ENCODE peak calls at places on chromosomes 5 and 9, in ten cellular contexts. One of them, this sample, is unnamed.

GRCh38 chr5:173972844-173973613 is 15.9 kb upstream of the C5orf47 start:
- DNase-seq in CD4-positive, CD25-positive, alpha-beta regulatory T cell: peak
- DNase-seq in Peyer's patch: peak
- DNase-seq in dorsolateral prefrontal cortex: peak
- DNase-seq in H7: peak
- DNase-seq in neuronal stem cell: peak
- DNase-seq in stimulated activated CD8-positive, alpha-beta memory T cell treated with anti-CD3 and anti-CD28 coated beads, Interleukin-2, amount 100 ng/mL, for 48 hours: peak
- DNase-seq in tibial artery: peak
- DNase-seq in body of pancreas: peak
- DNase-seq in fibroblast of pulmonary artery: peak
- DNase-seq in this sample: peak

GRCh38 chr5:95392593-95393182 is 1.5 kb downstream of the FAM81B start:
- DNase-seq in CD4-positive, CD25-positive, alpha-beta regulatory T cell: no peak
- DNase-seq in Peyer's patch: no peak
- DNase-seq in dorsolateral prefrontal cortex: no peak
- DNase-seq in H7: peak
- DNase-seq in neuronal stem cell: peak
- DNase-seq in stimulated activated CD8-positive, alpha-beta memory T cell treated with anti-CD3 and anti-CD28 coated beads, Interleukin-2, amount 100 ng/mL, for 48 hours: no peak
- DNase-seq in tibial artery: no peak
- DNase-seq in body of pancreas: peak
- DNase-seq in fibroblast of pulmonary artery: peak
- DNase-seq in this sample: no peak

GRCh38 chr5:9194509-9194908 is 351.4 kb downstream of the SEMA5A start:
- DNase-seq in CD4-positive, CD25-positive, alpha-beta regulatory T cell: no peak
- DNase-seq in Peyer's patch: no peak
- DNase-seq in dorsolateral prefrontal cortex: no peak
- DNase-seq in H7: no peak
- DNase-seq in neuronal stem cell: no peak
- DNase-seq in stimulated activated CD8-positive, alpha-beta memory T cell treated with anti-CD3 and anti-CD28 coated beads, Interleukin-2, amount 100 ng/mL, for 48 hours: no peak
- DNase-seq in tibial artery: no peak
- DNase-seq in body of pancreas: no peak
- DNase-seq in fibroblast of pulmonary artery: peak
- DNase-seq in this sample: no peak

GRCh38 chr5:92939428-92939827 is 641.6 kb downstream of the NR2F1-AS1 start:
- DNase-seq in CD4-positive, CD25-positive, alpha-beta regulatory T cell: no peak
- DNase-seq in Peyer's patch: no peak
- DNase-seq in dorsolateral prefrontal cortex: peak
- DNase-seq in H7: no peak
- DNase-seq in neuronal stem cell: no peak
- DNase-seq in stimulated activated CD8-positive, alpha-beta memory T cell treated with anti-CD3 and anti-CD28 coated beads, Interleukin-2, amount 100 ng/mL, for 48 hours: no peak
- DNase-seq in tibial artery: no peak
- DNase-seq in body of pancreas: no peak
- DNase-seq in fibroblast of pulmonary artery: peak
- DNase-seq in this sample: no peak

GRCh38 chr5:67165524-67166459 is 30.8 kb downstream of the CD180 start:
- DNase-seq in CD4-positive, CD25-positive, alpha-beta regulatory T cell: peak
- DNase-seq in Peyer's patch: peak
- DNase-seq in dorsolateral prefrontal cortex: peak
- DNase-seq in H7: peak
- DNase-seq in neuronal stem cell: peak
- DNase-seq in stimulated activated CD8-positive, alpha-beta memory T cell treated with anti-CD3 and anti-CD28 coated beads, Interleukin-2, amount 100 ng/mL, for 48 hours: peak
- DNase-seq in tibial artery: peak
- DNase-seq in body of pancreas: peak
- DNase-seq in fibroblast of pulmonary artery: peak
- DNase-seq in this sample: peak

GRCh38 chr5:115374057-115374775 is 77.8 kb upstream of the CCDC112 start:
- DNase-seq in CD4-positive, CD25-positive, alpha-beta regulatory T cell: no peak
- DNase-seq in Peyer's patch: no peak
- DNase-seq in dorsolateral prefrontal cortex: no peak
- DNase-seq in H7: no peak
- DNase-seq in neuronal stem cell: no peak
- DNase-seq in stimulated activated CD8-positive, alpha-beta memory T cell treated with anti-CD3 and anti-CD28 coated beads, Interleukin-2, amount 100 ng/mL, for 48 hours: no peak
- DNase-seq in tibial artery: no peak
- DNase-seq in body of pancreas: peak
- DNase-seq in fibroblast of pulmonary artery: no peak
- DNase-seq in this sample: no peak

GRCh38 chr9:84886866-84887265 is 217.3 kb downstream of the NTRK2 start:
- DNase-seq in CD4-positive, CD25-positive, alpha-beta regulatory T cell: no peak
- DNase-seq in Peyer's patch: no peak
- DNase-seq in dorsolateral prefrontal cortex: no peak
- DNase-seq in H7: no peak
- DNase-seq in neuronal stem cell: no peak
- DNase-seq in stimulated activated CD8-positive, alpha-beta memory T cell treated with anti-CD3 and anti-CD28 coated beads, Interleukin-2, amount 100 ng/mL, for 48 hours: no peak
- DNase-seq in tibial artery: no peak
- DNase-seq in body of pancreas: no peak
- DNase-seq in fibroblast of pulmonary artery: no peak
- DNase-seq in this sample: no peak

GRCh38 chr5:170573660-170574059 is 69.8 kb downstream of the KCNIP1 start:
- DNase-seq in CD4-positive, CD25-positive, alpha-beta regulatory T cell: no peak
- DNase-seq in Peyer's patch: no peak
- DNase-seq in dorsolateral prefrontal cortex: no peak
- DNase-seq in H7: no peak
- DNase-seq in neuronal stem cell: no peak
- DNase-seq in stimulated activated CD8-positive, alpha-beta memory T cell treated with anti-CD3 and anti-CD28 coated beads, Interleukin-2, amount 100 ng/mL, for 48 hours: no peak
- DNase-seq in tibial artery: no peak
- DNase-seq in body of pancreas: no peak
- DNase-seq in fibroblast of pulmonary artery: no peak
- DNase-seq in this sample: no peak

GRCh38 chr9:87556039-87556438 is 58.4 kb downstream of the DAPK1 start:
- DNase-seq in CD4-positive, CD25-positive, alpha-beta regulatory T cell: no peak
- DNase-seq in Peyer's patch: no peak
- DNase-seq in dorsolateral prefrontal cortex: no peak
- DNase-seq in H7: no peak
- DNase-seq in neuronal stem cell: no peak
- DNase-seq in stimulated activated CD8-positive, alpha-beta memory T cell treated with anti-CD3 and anti-CD28 coated beads, Interleukin-2, amount 100 ng/mL, for 48 hours: no peak
- DNase-seq in tibial artery: no peak
- DNase-seq in body of pancreas: no peak
- DNase-seq in fibroblast of pulmonary artery: no peak
- DNase-seq in this sample: no peak

GRCh38 chr9:95058121-95058785 is 259.3 kb downstream of the FANCC start:
- DNase-seq in CD4-positive, CD25-positive, alpha-beta regulatory T cell: no peak
- DNase-seq in Peyer's patch: no peak
- DNase-seq in dorsolateral prefrontal cortex: no peak
- DNase-seq in H7: no peak
- DNase-seq in neuronal stem cell: no peak
- DNase-seq in stimulated activated CD8-positive, alpha-beta memory T cell treated with anti-CD3 and anti-CD28 coated beads, Interleukin-2, amount 100 ng/mL, for 48 hours: no peak
- DNase-seq in tibial artery: no peak
- DNase-seq in body of pancreas: no peak
- DNase-seq in fibroblast of pulmonary artery: no peak
- DNase-seq in this sample: no peak

GRCh38 chr5:65926276-65926761 is at the start of gene ERBIN:
- DNase-seq in CD4-positive, CD25-positive, alpha-beta regulatory T cell: peak
- DNase-seq in Peyer's patch: peak
- DNase-seq in dorsolateral prefrontal cortex: peak
- DNase-seq in H7: peak
- DNase-seq in neuronal stem cell: peak
- DNase-seq in stimulated activated CD8-positive, alpha-beta memory T cell treated with anti-CD3 and anti-CD28 coated beads, Interleukin-2, amount 100 ng/mL, for 48 hours: peak
- DNase-seq in tibial artery: peak
- DNase-seq in body of pancreas: peak
- DNase-seq in fibroblast of pulmonary artery: peak
- DNase-seq in this sample: peak

GRCh38 chr9:15722888-15723287 is 170.0 kb downstream of the CCDC171 start:
- DNase-seq in CD4-positive, CD25-positive, alpha-beta regulatory T cell: no peak
- DNase-seq in Peyer's patch: no peak
- DNase-seq in dorsolateral prefrontal cortex: peak
- DNase-seq in H7: peak
- DNase-seq in neuronal stem cell: peak
- DNase-seq in stimulated activated CD8-positive, alpha-beta memory T cell treated with anti-CD3 and anti-CD28 coated beads, Interleukin-2, amount 100 ng/mL, for 48 hours: no peak
- DNase-seq in tibial artery: no peak
- DNase-seq in body of pancreas: no peak
- DNase-seq in fibroblast of pulmonary artery: no peak
- DNase-seq in this sample: no peak

GRCh38 chr5:42064821-42065220 is 139.7 kb downstream of the FBXO4 start:
- DNase-seq in CD4-positive, CD25-positive, alpha-beta regulatory T cell: no peak
- DNase-seq in Peyer's patch: no peak
- DNase-seq in dorsolateral prefrontal cortex: no peak
- DNase-seq in H7: no peak
- DNase-seq in neuronal stem cell: no peak
- DNase-seq in stimulated activated CD8-positive, alpha-beta memory T cell treated with anti-CD3 and anti-CD28 coated beads, Interleukin-2, amount 100 ng/mL, for 48 hours: no peak
- DNase-seq in tibial artery: no peak
- DNase-seq in body of pancreas: no peak
- DNase-seq in fibroblast of pulmonary artery: no peak
- DNase-seq in this sample: no peak

GRCh38 chr5:54873696-54874095 is 111.7 kb downstream of the ESM1 start:
- DNase-seq in CD4-positive, CD25-positive, alpha-beta regulatory T cell: no peak
- DNase-seq in Peyer's patch: no peak
- DNase-seq in dorsolateral prefrontal cortex: no peak
- DNase-seq in H7: no peak
- DNase-seq in neuronal stem cell: no peak
- DNase-seq in stimulated activated CD8-positive, alpha-beta memory T cell treated with anti-CD3 and anti-CD28 coated beads, Interleukin-2, amount 100 ng/mL, for 48 hours: no peak
- DNase-seq in tibial artery: no peak
- DNase-seq in body of pancreas: no peak
- DNase-seq in fibroblast of pulmonary artery: peak
- DNase-seq in this sample: no peak